ENCODE peak calls at places on chromosomes 2 and 18, in four cellular contexts. F, L, N and Z are unnamed samples.

GRCh38 chr18:36095936-36096519 is 28.7 kb upstream of the RPRD1A start:
- DNase-seq in F (no peak), L (peak), N (peak), Z (no peak)

GRCh38 chr2:59389240-59389639 is 1148.1 kb upstream of the FANCL start:
- DNase-seq in F (no peak), L (peak), N (no peak), Z (no peak)

GRCh38 chr2:23386422-23387220 is 1.6 kb downstream of the KLHL29 start:
- DNase-seq in F (peak), L (no peak), N (no peak), Z (no peak)

GRCh38 chr2:193806088-193806774 is 1611.5 kb upstream of the TMEFF2 start:
- DNase-seq in F (no peak), L (no peak), N (no peak), Z (no peak)

GRCh38 chr2:45643543-45644542 is 7.6 kb upstream of the PRKCE start:
- DNase-seq in F (peak), L (no peak), N (peak), Z (peak)

GRCh38 chr2:74155830-74156229 is 8.1 kb upstream of the BOLA3 start:
- DNase-seq in F (no peak), L (no peak), N (no peak), Z (no peak)

GRCh38 chr18:32362484-32362883 is 108.2 kb downstream of the GAREM1 start:
- DNase-seq in F (no peak), L (no peak), N (no peak), Z (no peak)

GRCh38 chr18:55402731-55403405 is 185.1 kb downstream of the TCF4 start:
- DNase-seq in F (no peak), L (peak), N (no peak), Z (no peak)

GRCh38 chr2:71008342-71008741 is 13.7 kb upstream of the TEX261 start:
- DNase-seq in F (no peak), L (no peak), N (no peak), Z (no peak)

GRCh38 chr2:136703214-136703613 is 62.1 kb upstream of the THSD7B start:
- DNase-seq in F (no peak), L (no peak), N (no peak), Z (no peak)

GRCh38 chr2:140178224-140178623 is 1398.0 kb upstream of the NXPH2 start:
- DNase-seq in F (no peak), L (no peak), N (no peak), Z (no peak)

GRCh38 chr2:149858214-149858613 is 270.6 kb upstream of the MMADHC start:
- DNase-seq in F (no peak), L (no peak), N (no peak), Z (no peak)

GRCh38 chr2:167342769-167343168 is 454.5 kb downstream of the XIRP2 start:
- DNase-seq in F (no peak), L (no peak), N (no peak), Z (no peak)

GRCh38 chr2:158580760-158581159 is 124.0 kb downstream of the PKP4 start:
- DNase-seq in F (no peak), L (no peak), N (no peak), Z (no peak)

GRCh38 chr2:40197121-40197520 is 254.8 kb downstream of the SLC8A1 start:
- DNase-seq in F (no peak), L (no peak), N (no peak), Z (no peak)

GRCh38 chr2:171505374-171505773 is 16.9 kb upstream of the CYBRD1 start:
- DNase-seq in F (no peak), L (peak), N (no peak), Z (no peak)

GRCh38 chr18:70450658-70451253 is 161.9 kb downstream of the SOCS6 start:
- DNase-seq in F (no peak), L (no peak), N (no peak), Z (no peak)

GRCh38 chr18:42211201-42211600 is 256.2 kb downstream of the PIK3C3 start:
- DNase-seq in F (no peak), L (no peak), N (no peak), Z (no peak)

GRCh38 chr2:168521342-168521741 is 65.3 kb downstream of the CERS6 start:
- DNase-seq in F (no peak), L (peak), N (no peak), Z (no peak)

GRCh38 chr2:238420442-238420841 is 6.3 kb upstream of the ASB1 start:
- DNase-seq in F (no peak), L (no peak), N (no peak), Z (no peak)

GRCh38 chr2:238727585-238728321 is 120.1 kb upstream of the TWIST2 start:
- DNase-seq in F (peak), L (no peak), N (no peak), Z (no peak)

GRCh38 chr2:64222351-64222750 is 78.1 kb upstream of the PELI1 start:
- DNase-seq in F (no peak), L (peak), N (no peak), Z (no peak)

GRCh38 chr2:161994766-161995165 is 79.2 kb downstream of the DPP4 start:
- DNase-seq in F (no peak), L (no peak), N (no peak), Z (no peak)

GRCh38 chr2:238024986-238025385 is 35.8 kb upstream of the SCLY start:
- DNase-seq in F (no peak), L (peak), N (no peak), Z (no peak)

GRCh38 chr2:225889452-225889851 is 489.9 kb downstream of the NYAP2 start:
- DNase-seq in F (no peak), L (peak), N (peak), Z (no peak)

GRCh38 chr18:74229891-74230290 is 61.9 kb downstream of the CYB5A start:
- DNase-seq in F (no peak), L (no peak), N (no peak), Z (no peak)

GRCh38 chr2:64627860-64628841 is 25.6 kb downstream of the SERTAD2 start:
- DNase-seq in F (no peak), L (no peak), N (no peak), Z (no peak)

GRCh38 chr2:175057078-175057685 is 52.0 kb upstream of the CHN1 start:
- DNase-seq in F (no peak), L (no peak), N (no peak), Z (no peak)

GRCh38 chr2:233455491-233455890 is 101.2 kb downstream of the DGKD start:
- DNase-seq in F (peak), L (no peak), N (no peak), Z (no peak)

GRCh38 chr2:21757805-21758204 is 634.0 kb downstream of the TDRD15 start:
- DNase-seq in F (no peak), L (no peak), N (no peak), Z (no peak)

GRCh38 chr2:205527801-205528200 is 154.5 kb upstream of the NRP2 start:
- DNase-seq in F (no peak), L (peak), N (no peak), Z (no peak)

GRCh38 chr2:233448220-233448559 is 93.9 kb downstream of the DGKD start:
- DNase-seq in F (peak), L (no peak), N (peak), Z (no peak)

GRCh38 chr2:231914077-231914690 is 12.0 kb downstream of the NPPC start:
- DNase-seq in F (no peak), L (no peak), N (no peak), Z (no peak)

GRCh38 chr18:79493211-79493800 is 97.6 kb downstream of the NFATC1 start:
- DNase-seq in F (peak), L (no peak), N (no peak), Z (no peak)

GRCh38 chr2:32168513-32168912 is 2.8 kb downstream of the SLC30A6 start:
- DNase-seq in F (no peak), L (no peak), N (peak), Z (no peak)

GRCh38 chr2:108428286-108429009 is 20.6 kb upstream of the GCC2 start:
- DNase-seq in F (no peak), L (no peak), N (no peak), Z (no peak)

DNA sequence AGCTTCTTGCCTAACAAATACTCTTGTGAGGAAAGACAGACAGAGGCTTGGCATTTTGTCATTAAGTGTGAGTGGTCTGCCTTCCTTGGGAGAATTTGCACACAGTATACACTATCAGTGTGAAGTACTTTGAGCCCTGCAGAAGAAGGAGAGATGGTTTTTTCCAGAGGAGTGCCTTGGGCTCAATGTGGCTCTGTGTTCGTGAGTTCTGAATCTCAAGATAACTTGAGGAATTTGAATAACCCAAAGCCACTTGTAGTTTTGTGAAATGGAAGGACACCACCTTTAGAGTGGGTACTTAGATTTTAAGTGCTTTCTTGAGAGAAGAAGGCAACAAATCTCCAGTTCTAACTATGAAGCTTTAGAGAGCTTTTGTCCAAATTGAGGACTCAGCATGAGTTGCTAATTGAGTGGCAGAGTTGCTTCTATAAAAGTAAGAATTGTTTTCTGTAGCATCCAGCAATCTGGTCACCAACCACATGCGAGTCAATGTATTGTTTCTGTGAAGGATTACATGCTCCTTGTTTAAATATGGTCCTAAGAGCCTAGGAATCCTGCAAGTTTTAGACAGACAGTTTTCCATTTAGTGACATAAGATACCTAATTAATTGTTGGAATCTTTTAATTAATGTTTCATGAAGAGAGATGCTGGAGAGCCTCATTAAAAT is 68.3 kb downstream of the BABAM2 start:
- DNase-seq in F (no peak), L (no peak), N (no peak), Z (no peak)
- H3K27ac ChIP-seq in F (no peak), L (peak), N (no peak), Z (no peak)

GRCh38 chr2:230217424-230217823 is 2.4 kb downstream of the SP110 start:
- DNase-seq in F (no peak), L (no peak), N (peak), Z (no peak)
- H3K27ac ChIP-seq in F (no peak), L (no peak), N (no peak), Z (no peak)

DNA sequence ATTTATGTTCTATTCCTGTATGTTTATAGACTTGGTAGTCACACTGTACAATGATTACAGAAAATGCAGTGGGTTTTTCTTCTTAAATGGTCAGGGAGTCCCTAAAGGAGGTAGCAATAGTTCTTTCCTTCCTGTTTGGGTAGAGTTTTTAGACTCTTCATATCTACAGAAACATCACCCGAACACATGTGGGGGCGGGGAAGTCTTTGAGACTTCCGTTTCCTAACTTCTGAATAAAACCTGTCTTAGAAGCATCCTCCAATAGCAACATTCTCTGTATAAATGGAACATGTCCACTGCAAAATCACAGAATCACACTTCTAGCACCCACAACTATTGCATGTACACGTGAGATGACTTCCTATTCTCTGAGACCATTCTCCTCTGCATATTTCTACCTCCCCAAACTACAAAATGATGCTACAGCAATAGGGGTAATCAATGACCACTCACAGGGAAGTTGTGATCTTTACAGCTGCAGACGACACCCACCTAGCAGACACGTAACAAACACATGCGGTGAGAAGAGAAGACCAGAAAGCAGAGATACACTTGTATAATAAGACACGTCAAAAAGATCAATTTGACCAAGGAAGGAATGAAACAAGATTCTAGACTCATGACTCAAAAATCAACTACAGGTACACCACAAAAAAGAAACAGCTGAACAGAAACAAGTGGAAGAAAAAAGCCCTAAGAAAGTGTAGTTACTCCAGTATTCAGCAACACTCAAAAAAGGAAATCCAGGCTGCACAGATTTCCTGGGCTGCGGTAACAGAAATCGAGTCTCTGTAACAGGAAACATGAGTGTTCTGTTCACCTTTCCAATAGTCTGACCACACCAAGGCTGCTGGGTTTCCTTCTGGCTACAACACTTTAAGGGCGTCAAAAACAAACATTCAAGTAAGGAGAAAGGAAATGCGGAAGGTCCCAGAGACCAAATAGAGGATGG is 120.4 kb downstream of the ZNF516 start:
- DNase-seq in F (peak), L (no peak), N (no peak), Z (no peak)
- H3K27ac ChIP-seq in F (no peak), L (no peak), N (no peak), Z (no peak)

DNA sequence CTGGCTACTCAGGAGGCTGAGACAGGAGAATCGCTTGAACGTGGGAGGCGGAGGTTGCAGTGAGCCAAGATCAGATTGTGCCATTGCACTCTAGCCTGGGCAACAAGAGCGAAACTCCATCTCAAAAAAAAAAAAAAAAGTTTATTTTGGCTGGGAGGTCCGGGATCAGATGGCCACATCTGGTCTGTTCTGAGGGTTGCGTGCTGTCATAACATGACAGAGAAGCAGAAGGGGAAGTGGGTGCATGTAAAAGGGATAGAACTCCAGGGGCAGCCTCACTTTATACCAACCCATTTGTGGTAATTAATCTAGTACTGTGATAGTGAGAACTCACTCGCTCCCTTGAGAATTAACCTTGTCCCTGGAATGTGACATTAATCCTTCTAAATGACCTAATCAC is 101.2 kb downstream of the PTPN4 start:
- DNase-seq in F (no peak), L (no peak), N (no peak), Z (no peak)
- H3K27ac ChIP-seq in F (no peak), L (no peak), N (no peak), Z (no peak)